ENCODE peak calls at places on chromosomes 13 and 19, in six cellular contexts. B, L, I, H, Z and N are unnamed samples.

GRCh38 chr13:35630551-35631275 is 154.2 kb upstream of the MAB21L1 start:
- DNase-seq in I (no peak), L (no peak), Z (peak; percentile 52), H (no peak), B (no peak), N (peak; percentile 47)

GRCh38 chr13:42040730-42041016 is 7.8 kb upstream of the DGKH start:
- DNase-seq in B (no peak), H (no peak), Z (no peak), I (no peak), L (no peak), N (no peak)

GRCh38 chr13:36850790-36851438 is 31.9 kb downstream of the RFXAP start:
- DNase-seq in L (no peak), Z (peak; percentile 67), I (no peak), H (no peak), B (no peak), N (no peak)

GRCh38 chr19:13099073-13099999 is 3.3 kb downstream of the LYL1 start:
- DNase-seq in H (peak; percentile 70), Z (peak; percentile 96), L (no peak), B (peak; percentile 86), I (no peak), N (peak; percentile 67)

GRCh38 chr13:31050486-31051400 is 111.0 kb downstream of the HSPH1 start:
- DNase-seq in I (no peak), H (no peak), B (no peak), Z (no peak), L (no peak), N (no peak)

GRCh38 chr13:49020328-49020727 is 44.6 kb downstream of the FNDC3A start:
- DNase-seq in B (no peak), I (no peak), H (no peak), Z (no peak), L (no peak), N (no peak)

GRCh38 chr13:111074826-111075225 is 40.3 kb upstream of the ARHGEF7 start:
- DNase-seq in I (no peak), L (no peak), B (no peak), Z (no peak), H (no peak), N (no peak)

GRCh38 chr19:47511128-47511517 is 3.7 kb downstream of the NAPA start:
- DNase-seq in H (peak; percentile 82), Z (no peak), I (no peak), L (no peak), B (no peak), N (peak; percentile 85)

GRCh38 chr19:49818691-49819331 is 722 bp downstream of the MED25 start:
- DNase-seq in B (no peak), L (no peak), H (no peak), Z (no peak), I (no peak), N (no peak)

GRCh38 chr19:46691104-46691503 is 25.8 kb downstream of the PRKD2 start:
- DNase-seq in I (no peak), L (no peak), Z (no peak), H (no peak), B (no peak), N (no peak)

GRCh38 chr19:1259206-1259872 is 9.8 kb upstream of the CIRBP start:
- DNase-seq in B (peak; percentile 89), H (peak; percentile 67), L (no peak), I (no peak), Z (peak; percentile 61), N (no peak)
- TF ChIP-seq POLR2A in B (peak; percentile 71), H (peak; percentile 49), L (no peak), I (peak; percentile 23), Z (no peak), N (no peak)

GRCh38 chr19:10686661-10687517 is 14.3 kb upstream of the QTRT1 start:
- DNase-seq in Z (no peak), I (no peak), L (no peak), H (no peak), B (no peak), N (peak; percentile 54)
- TF ChIP-seq POLR2A in Z (no peak), I (no peak), L (no peak), H (no peak), B (no peak), N (no peak)

GRCh38 chr13:32586022-32586900 is at the start of gene PDS5B:
- DNase-seq in B (peak; percentile 97), I (peak; percentile 80), Z (peak; percentile 97), H (peak; percentile 95), L (peak; percentile 91), N (peak; percentile 95)
- TF ChIP-seq POLR2A in B (peak; percentile 29), I (peak; percentile 17), Z (peak; percentile 76), H (peak; percentile 78), L (peak; percentile 17), N (no peak)

GRCh38 chr19:53431399-53432087 is at the start of gene ZNF761:
- DNase-seq in I (peak; percentile 62), L (peak; percentile 96), B (peak; percentile 99), Z (peak; percentile 91), H (peak; percentile 97), N (peak; percentile 98)
- TF ChIP-seq POLR2A in I (peak; percentile 67), L (peak; percentile 59), B (peak; percentile 73), Z (peak; percentile 89), H (peak; percentile 66), N (peak; percentile 72)

GRCh38 chr13:99922631-99923404 is 48.7 kb downstream of the ZIC5 start:
- DNase-seq in I (no peak), H (no peak), L (no peak), Z (no peak), B (peak; percentile 72), N (no peak)

GRCh38 chr13:99916366-99917103 is 55.0 kb downstream of the ZIC5 start:
- DNase-seq in B (no peak), Z (peak; percentile 78), L (no peak), H (no peak), I (no peak), N (no peak)

GRCh38 chr13:99923877-99924582 is 47.5 kb downstream of the ZIC5 start:
- DNase-seq in I (no peak), H (no peak), B (no peak), Z (no peak), L (no peak), N (no peak)

DNA sequence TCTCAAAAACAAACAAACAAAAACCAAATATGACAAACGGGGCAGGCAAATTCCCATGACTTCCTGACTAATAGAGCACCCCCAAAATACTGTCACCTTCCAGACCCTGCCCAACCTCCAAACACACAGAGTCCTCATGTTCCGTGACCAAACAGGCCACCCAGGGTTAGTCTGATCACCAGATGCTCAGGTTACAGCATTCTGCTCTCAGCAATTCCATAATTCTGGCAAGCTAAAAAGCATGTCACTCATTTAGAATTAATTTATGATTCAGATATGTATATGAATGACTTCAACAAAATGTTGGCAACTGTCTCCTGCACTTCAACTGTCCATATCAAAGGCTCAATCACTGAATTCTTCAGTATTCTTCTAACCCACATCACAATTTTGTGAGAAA is 52.4 kb downstream of the ZIC5 start:
- DNase-seq in H (no peak), Z (no peak), B (no peak), L (no peak), I (no peak), N (no peak)
- TF ChIP-seq POLR2A in H (no peak), Z (no peak), B (no peak), L (no peak), I (no peak), N (no peak)

GRCh38 chr19:463483-464130 is 2.8 kb upstream of the SHC2 start:
- DNase-seq in I (no peak), L (no peak), H (no peak), B (no peak), Z (no peak), N (no peak)

GRCh38 chr19:460877-461609 is at the start of gene SHC2:
- DNase-seq in B (no peak), I (no peak), H (peak; percentile 57), Z (no peak), L (no peak), N (no peak)

GRCh38 chr19:459724-460511 is 915 bp downstream of the SHC2 start:
- DNase-seq in I (no peak), Z (peak; percentile 20), B (peak; percentile 77), L (peak; percentile 38), H (peak; percentile 77), N (peak; percentile 62)

GRCh38 chr19:464146-464545 is 3.3 kb upstream of the SHC2 start:
- DNase-seq in Z (no peak), H (no peak), L (no peak), B (no peak), I (no peak), N (no peak)

GRCh38 chr19:461664-462551 is 1.1 kb upstream of the SHC2 start:
- DNase-seq in L (peak; percentile 31), Z (no peak), B (peak; percentile 80), H (peak; percentile 37), I (no peak), N (peak; percentile 49)
- TF ChIP-seq POLR2A in L (no peak), Z (no peak), B (no peak), H (peak; percentile 11), I (no peak), N (no peak)

GRCh38 chr19:55352746-55353145 is 1.8 kb downstream of the COX6B2 start:
- DNase-seq in H (no peak), B (no peak), I (no peak), Z (no peak), L (no peak), N (no peak)
- TF ChIP-seq POLR2A in H (no peak), B (no peak), I (no peak), Z (no peak), L (no peak), N (no peak)

DNA sequence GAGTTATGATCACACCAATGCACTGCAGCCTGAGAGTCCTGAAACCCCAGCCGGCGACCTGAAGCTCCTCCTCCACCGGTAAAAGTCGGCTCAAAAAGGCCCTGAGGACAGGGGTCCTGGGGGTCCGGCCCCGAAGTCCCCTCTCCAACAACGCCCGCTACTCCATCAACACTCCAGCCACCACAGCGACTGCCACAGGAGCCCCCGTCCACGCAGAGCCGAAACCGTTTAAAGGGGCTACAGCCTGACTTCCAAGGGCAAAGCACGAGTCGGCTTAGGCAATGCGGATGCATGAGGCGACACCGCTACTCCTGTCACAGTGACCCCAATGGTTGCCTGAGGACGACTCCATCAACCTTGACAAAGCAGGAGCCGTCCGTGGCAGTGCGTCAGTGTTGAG is 22.9 kb upstream of the ZNF420 start:
- DNase-seq in H (no peak), I (no peak), B (no peak), Z (no peak), L (no peak), N (no peak)
- TF ChIP-seq POLR2A in H (no peak), I (no peak), B (no peak), Z (no peak), L (no peak), N (no peak)

GRCh38 chr19:2151339-2152229 is at the start of gene AP3D1:
- DNase-seq in L (peak; percentile 100), H (peak; percentile 100), Z (peak; percentile 97), B (peak; percentile 100), I (peak; percentile 96), N (peak; percentile 100)
- TF ChIP-seq POLR2A in L (no peak), H (peak; percentile 66), Z (peak; percentile 22), B (peak; percentile 33), I (no peak), N (no peak)

GRCh38 chr19:55369651-55370304 is 485 bp downstream of the IL11 start:
- DNase-seq in B (no peak), I (no peak), L (no peak), Z (peak; percentile 41), H (no peak), N (peak; percentile 50)

GRCh38 chr19:55368106-55368505 is 2.2 kb downstream of the IL11 start:
- DNase-seq in Z (no peak), I (no peak), L (no peak), H (no peak), B (no peak), N (no peak)

GRCh38 chr19:55366790-55367189 is 3.5 kb downstream of the IL11 start:
- DNase-seq in L (no peak), I (no peak), B (no peak), Z (no peak), H (no peak), N (no peak)

GRCh38 chr19:55370305-55370988 is at the start of gene IL11:
- DNase-seq in I (no peak), L (no peak), Z (no peak), B (no peak), H (no peak), N (no peak)

GRCh38 chr19:55368701-55369563 is 1.3 kb downstream of the IL11 start:
- DNase-seq in L (no peak), I (no peak), H (no peak), Z (no peak), B (no peak), N (no peak)
- TF ChIP-seq POLR2A in L (no peak), I (no peak), H (no peak), Z (no peak), B (no peak), N (no peak)